ENCODE peak calls at places on chromosomes 11 and 22, in eight cellular contexts. A is H54; C is T-helper 2 cell; I is NCI-H2029; M is stimulated activated CD4-positive, alpha-beta T cell treated with anti-CD3 and anti-CD28 coated beads, Interleukin-12 subunit alpha, Interleukin-12 subunit beta, amount 100 ng/mL, for 4 hours; B is DMS153; E is M059J; U is CD8-positive, alpha-beta T cell. R is an unnamed sample.

GRCh38 chr22:23762866-23763578 is at the start of gene C22orf15:
- DNase-seq in A (peak; percentile 62), C (no peak), I (no peak), M (no peak), B (no peak), E (peak; percentile 63), U (no peak), R (peak; percentile 40)

GRCh38 chr11:110972640-110973039 is 260.4 kb upstream of the ARHGAP20 start:
- DNase-seq in A (no peak), C (no peak), I (no peak), M (no peak), B (no peak), E (peak; percentile 60), U (no peak), R (no peak)

GRCh38 chr22:25551396-25551795 is 13.1 kb upstream of the GRK3 start:
- DNase-seq in A (no peak), C (no peak), I (no peak), M (no peak), B (no peak), E (peak; percentile 64), U (no peak), R (no peak)

GRCh38 chr11:103530257-103530656 is 421.0 kb downstream of the DYNC2H1 start:
- DNase-seq in A (no peak), C (no peak), I (no peak), M (no peak), B (no peak), E (peak; percentile 61), U (no peak), R (no peak)

GRCh38 chr11:13963949-13964770 is 1.6 kb downstream of the SPON1 start:
- DNase-seq in A (no peak), C (no peak), I (peak; percentile 31), M (peak; percentile 8), B (no peak), E (no peak), U (no peak), R (peak; percentile 67)

GRCh38 chr11:29280452-29280851 is 736.4 kb downstream of the KCNA4 start:
- DNase-seq in A (no peak), C (no peak), I (no peak), M (no peak), B (peak; percentile 29), E (peak; percentile 72), U (no peak), R (no peak)

GRCh38 chr11:63767415-63768231 is 952 bp downstream of the ZFTA start:
- DNase-seq in A (peak; percentile 80), C (no peak), I (peak; percentile 19), M (peak; percentile 28), B (peak; percentile 26), E (peak; percentile 80), U (peak; percentile 34), R (peak; percentile 49)

GRCh38 chr22:50218153-50218995 is 17.6 kb downstream of the SELENOO start:
- DNase-seq in A (no peak), C (no peak), I (no peak), M (no peak), B (no peak), E (no peak), U (no peak), R (no peak)

GRCh38 chr11:2116680-2117079 is 22.5 kb downstream of the IGF2 start:
- DNase-seq in A (no peak), C (no peak), I (no peak), M (no peak), B (no peak), E (no peak), U (no peak), R (no peak)

GRCh38 chr11:133945087-133945974 is 11.4 kb downstream of the IGSF9B start:
- DNase-seq in A (no peak), C (peak; percentile 71), I (peak; percentile 70), M (peak; percentile 70), B (no peak), E (no peak), U (peak; percentile 71), R (no peak)

GRCh38 chr11:70756756-70757155 is 358.4 kb downstream of the CTTN start:
- DNase-seq in A (no peak), C (no peak), I (no peak), M (no peak), B (no peak), E (no peak), U (no peak), R (no peak)

GRCh38 chr22:48753752-48754517 is 1073.7 kb downstream of the BRD1 start:
- DNase-seq in A (no peak), C (no peak), I (no peak), M (no peak), B (no peak), E (no peak), U (no peak), R (no peak)

GRCh38 chr11:70503878-70504240 is 105.5 kb downstream of the CTTN start:
- DNase-seq in A (no peak), C (no peak), I (peak; percentile 74), M (no peak), B (peak; percentile 86), E (no peak), U (no peak), R (peak; percentile 48)

GRCh38 chr11:69343401-69344321 is 49.7 kb downstream of the MYEOV start:
- DNase-seq in A (no peak), C (no peak), I (no peak), M (no peak), B (no peak), E (no peak), U (no peak), R (no peak)

GRCh38 chr11:10514210-10514609 is 26.8 kb downstream of the RNF141 start:
- DNase-seq in A (no peak), C (no peak), I (no peak), M (no peak), B (no peak), E (no peak), U (no peak), R (no peak)

GRCh38 chr11:297666-298405 is 1.5 kb downstream of the IFITM5 start:
- DNase-seq in A (no peak), C (no peak), I (no peak), M (no peak), B (no peak), E (no peak), U (no peak), R (peak; percentile 74)

GRCh38 chr11:17738350-17739207 is 4.0 kb downstream of the KCNC1 start:
- DNase-seq in A (no peak), C (no peak), I (no peak), M (no peak), B (no peak), E (no peak), U (no peak), R (peak; percentile 33)

GRCh38 chr11:68413591-68413999 is 47.0 kb upstream of the PPP6R3 start:
- DNase-seq in A (no peak), C (no peak), I (no peak), M (no peak), B (no peak), E (no peak), U (no peak), R (no peak)

R was measured in Peyer's patch.